ENCODE peak calls at places on chromosomes 4 and X, in nine cellular contexts. T is cardiac muscle cell, N is NCI-H2081, I is choroid plexus epithelial cell, V is ecto neural progenitor cell, J is NCI-H1105 treated with DMSO at 0.1 percent for 48 hours, D is osteocyte, M is tibial artery, E is upper lobe of right lung. L is an unnamed sample.

GRCh38 chr4:96649536-96649935 is 809.6 kb downstream of the PDHA2 start:
- DNase-seq in J (no peak), M (no peak), E (no peak), I (peak), V (no peak), D (no peak), N (no peak), T (no peak), L (no peak)

GRCh38 chrX:154607370-154607769 is 11.7 kb downstream of the CTAG1B start:
- DNase-seq in E (no peak), J (peak), N (no peak), I (no peak), D (peak), V (no peak), M (no peak), T (no peak), L (no peak)

GRCh38 chrX:12403474-12404082 is 265.3 kb downstream of the FRMPD4 start:
- DNase-seq in M (no peak), V (no peak), I (no peak), T (no peak), E (no peak), N (no peak), J (no peak), D (no peak), L (no peak)

GRCh38 chr4:170388255-170388654 is 298.5 kb upstream of the AADAT start:
- DNase-seq in M (no peak), E (no peak), V (no peak), I (peak), D (no peak), J (no peak), N (no peak), T (no peak), L (no peak)

GRCh38 chr4:102451266-102451665 is 49.9 kb upstream of the NFKB1 start:
- DNase-seq in J (no peak), T (no peak), E (no peak), I (peak), M (no peak), V (no peak), N (no peak), D (no peak), L (no peak)

GRCh38 chr4:103415801-103416200 is 217.7 kb upstream of the CENPE start:
- DNase-seq in J (no peak), D (no peak), N (no peak), T (no peak), M (no peak), V (no peak), I (no peak), E (no peak), L (no peak)

GRCh38 chr4:38872620-38873019 is 5.0 kb downstream of the FAM114A1 start:
- DNase-seq in V (no peak), E (no peak), J (no peak), M (no peak), N (no peak), I (peak), D (no peak), T (no peak), L (no peak)

GRCh38 chr4:56197387-56197786 is 189.9 kb downstream of the AASDH start:
- DNase-seq in V (no peak), M (no peak), J (no peak), I (no peak), N (no peak), T (no peak), E (no peak), D (no peak), L (no peak)

GRCh38 chr4:165207016-165207430 is 338 bp upstream of the KLHL2 start:
- DNase-seq in M (no peak), N (no peak), J (peak), D (no peak), E (no peak), V (no peak), T (no peak), I (peak), L (no peak)

GRCh38 chrX:17214962-17215361 is 160.0 kb upstream of the NHS start:
- DNase-seq in E (no peak), T (no peak), J (no peak), I (no peak), N (no peak), D (no peak), V (no peak), M (no peak), L (no peak)

GRCh38 chrX:39000802-39001201 is 199.5 kb downstream of the MID1IP1 start:
- DNase-seq in E (no peak), M (no peak), J (no peak), I (no peak), T (no peak), D (no peak), V (no peak), N (no peak), L (no peak)

GRCh38 chrX:119736206-119736764 is 22.1 kb upstream of the SOWAHD start:
- DNase-seq in V (no peak), N (no peak), M (no peak), J (no peak), E (no peak), D (no peak), T (no peak), I (no peak), L (no peak)

GRCh38 chr4:46908148-46908547 is 897 bp downstream of the COX7B2 start:
- DNase-seq in I (no peak), J (no peak), T (no peak), N (no peak), D (no peak), E (no peak), V (no peak), M (no peak), L (no peak)

GRCh38 chrX:9847071-9847470 is 60.8 kb downstream of the SHROOM2 start:
- DNase-seq in E (no peak), N (no peak), D (no peak), I (peak), T (peak), V (no peak), M (no peak), J (no peak), L (no peak)

GRCh38 chr4:26175905-26176304 is 144.9 kb upstream of the RBPJ start:
- DNase-seq in I (no peak), N (no peak), E (no peak), M (no peak), T (no peak), V (no peak), J (no peak), D (no peak), L (no peak)

GRCh38 chr4:53592686-53593641 is 1.7 kb upstream of the LNX1 start:
- DNase-seq in N (peak), E (peak), M (peak), I (peak), T (peak), V (peak), D (no peak), J (no peak), L (peak)

GRCh38 chrX:148504412-148504950 is 4.1 kb downstream of the AFF2 start:
- DNase-seq in T (peak), E (no peak), D (no peak), J (no peak), I (no peak), N (no peak), M (no peak), V (peak), L (no peak)

GRCh38 chr4:113540859-113541258 is 220.7 kb downstream of the CAMK2D start:
- DNase-seq in I (peak), M (no peak), J (no peak), D (no peak), T (peak), N (no peak), V (no peak), E (no peak), L (no peak)

GRCh38 chrX:22652596-22652995 is 347.2 kb upstream of the DDX53 start:
- DNase-seq in M (no peak), T (peak), V (peak), I (peak), E (no peak), D (no peak), J (no peak), N (no peak), L (no peak)

L was measured in left ventricle myocardium inferior.